ENCODE peak calls at places on chromosomes 5 and 9, in four cellular contexts. One of them, this sample, is unnamed.

GRCh38 chr5:8842906-8843590 is 702.8 kb downstream of the SEMA5A start:
- DNase-seq in WTC11: no peak
- DNase-seq in HepG2: no peak
- DNase-seq in GM12878: no peak
- DNase-seq in this sample: no peak

GRCh38 chr9:81855538-81855937 is 72.7 kb upstream of the SPATA31D4 start:
- DNase-seq in GM12878: no peak
- DNase-seq in HepG2: no peak
- DNase-seq in WTC11: no peak
- DNase-seq in this sample: no peak

GRCh38 chr5:79109527-79110492 is 1.8 kb upstream of the BHMT start:
- DNase-seq in GM12878: no peak
- DNase-seq in HepG2: peak; percentile 28
- DNase-seq in WTC11: peak; percentile 64
- DNase-seq in this sample: peak; percentile 29

GRCh38 chr9:249025-249424 is 34.4 kb downstream of the DOCK8 start:
- DNase-seq in WTC11: no peak
- DNase-seq in HepG2: no peak
- DNase-seq in GM12878: no peak
- DNase-seq in this sample: no peak

GRCh38 chr5:138956801-138957200 is 81.7 kb upstream of the LRRTM2 start:
- DNase-seq in GM12878: no peak
- DNase-seq in HepG2: no peak
- DNase-seq in WTC11: no peak
- DNase-seq in this sample: no peak

GRCh38 chr9:96769989-96770388 is 7.9 kb downstream of the ZNF510 start:
- DNase-seq in HepG2: no peak
- DNase-seq in GM12878: no peak
- DNase-seq in WTC11: no peak
- DNase-seq in this sample: no peak

GRCh38 chr9:101915479-101915878 is 177.0 kb upstream of the GRIN3A start:
- DNase-seq in HepG2: no peak
- DNase-seq in WTC11: no peak
- DNase-seq in GM12878: no peak
- DNase-seq in this sample: no peak

GRCh38 chr5:75034137-75034739 is 18.1 kb downstream of the GCNT4 start:
- DNase-seq in HepG2: no peak
- DNase-seq in WTC11: no peak
- DNase-seq in GM12878: no peak
- DNase-seq in this sample: no peak

GRCh38 chr9:131422241-131422792 is 28.4 kb downstream of the PRRC2B start:
- DNase-seq in GM12878: no peak
- DNase-seq in HepG2: no peak
- DNase-seq in WTC11: no peak
- DNase-seq in this sample: no peak

GRCh38 chr9:136566899-136567298 is 21.1 kb upstream of the NOTCH1 start:
- DNase-seq in HepG2: no peak
- DNase-seq in GM12878: no peak
- DNase-seq in WTC11: no peak
- DNase-seq in this sample: no peak

GRCh38 chr9:111961575-111961974 is 65.0 kb downstream of the UGCG start:
- DNase-seq in GM12878: no peak
- DNase-seq in HepG2: no peak
- DNase-seq in WTC11: no peak
- DNase-seq in this sample: peak; percentile 19

GRCh38 chr9:134058716-134059115 is 9.1 kb downstream of the BRD3 start:
- DNase-seq in WTC11: no peak
- DNase-seq in GM12878: no peak
- DNase-seq in HepG2: no peak
- DNase-seq in this sample: no peak

GRCh38 chr5:179699640-179700298 is 1.0 kb downstream of the CANX start:
- DNase-seq in HepG2: peak; percentile 57
- DNase-seq in GM12878: no peak
- DNase-seq in WTC11: no peak
- DNase-seq in this sample: no peak

GRCh38 chr5:180085837-180086236 is 14.3 kb upstream of the RNF130 start:
- DNase-seq in HepG2: no peak
- DNase-seq in GM12878: no peak
- DNase-seq in WTC11: no peak
- DNase-seq in this sample: no peak

GRCh38 chr5:135119497-135119896 is 85.5 kb upstream of the PITX1 start:
- DNase-seq in GM12878: no peak
- DNase-seq in WTC11: no peak
- DNase-seq in HepG2: no peak
- DNase-seq in this sample: no peak

GRCh38 chr5:81187885-81188284 is 45.2 kb upstream of the CKMT2 start:
- DNase-seq in HepG2: no peak
- DNase-seq in WTC11: no peak
- DNase-seq in GM12878: no peak
- DNase-seq in this sample: no peak

GRCh38 chr9:95605826-95606555 is 89.2 kb upstream of the PTCH1 start:
- DNase-seq in HepG2: no peak
- DNase-seq in GM12878: no peak
- DNase-seq in WTC11: no peak
- DNase-seq in this sample: no peak

GRCh38 chr9:36729902-36730301 is 157.2 kb downstream of the MELK start:
- DNase-seq in GM12878: no peak
- DNase-seq in HepG2: no peak
- DNase-seq in WTC11: no peak
- DNase-seq in this sample: no peak
- TF ChIP-seq MAX in GM12878: no peak
- TF ChIP-seq MAX in HepG2: no peak
- TF ChIP-seq MAX in WTC11: no peak
- TF ChIP-seq MAX in this sample: no peak

GRCh38 chr9:72465602-72466001 is 55.8 kb upstream of the TMC1 start:
- DNase-seq in WTC11: no peak
- DNase-seq in HepG2: no peak
- DNase-seq in GM12878: no peak
- DNase-seq in this sample: no peak
- TF ChIP-seq SP1 in WTC11: no peak
- TF ChIP-seq SP1 in HepG2: no peak
- TF ChIP-seq SP1 in GM12878: no peak
- TF ChIP-seq SP1 in this sample: no peak

GRCh38 chr5:140569197-140569596 is 4.6 kb downstream of the SLC35A4 start:
- DNase-seq in WTC11: no peak
- DNase-seq in HepG2: no peak
- DNase-seq in GM12878: no peak
- DNase-seq in this sample: no peak
- TF ChIP-seq MAX in WTC11: no peak
- TF ChIP-seq MAX in HepG2: no peak
- TF ChIP-seq MAX in GM12878: no peak
- TF ChIP-seq MAX in this sample: no peak

GRCh38 chr9:90128587-90129190 is 513.9 kb downstream of the DIRAS2 start:
- DNase-seq in WTC11: no peak
- DNase-seq in GM12878: no peak
- DNase-seq in HepG2: no peak
- DNase-seq in this sample: no peak

GRCh38 chr9:90129446-90129845 is 513.2 kb downstream of the DIRAS2 start:
- DNase-seq in WTC11: no peak
- DNase-seq in GM12878: no peak
- DNase-seq in HepG2: no peak
- DNase-seq in this sample: no peak

GRCh38 chr9:90127923-90128322 is 514.7 kb downstream of the DIRAS2 start:
- DNase-seq in HepG2: no peak
- DNase-seq in WTC11: no peak
- DNase-seq in GM12878: no peak
- DNase-seq in this sample: no peak

DNA sequence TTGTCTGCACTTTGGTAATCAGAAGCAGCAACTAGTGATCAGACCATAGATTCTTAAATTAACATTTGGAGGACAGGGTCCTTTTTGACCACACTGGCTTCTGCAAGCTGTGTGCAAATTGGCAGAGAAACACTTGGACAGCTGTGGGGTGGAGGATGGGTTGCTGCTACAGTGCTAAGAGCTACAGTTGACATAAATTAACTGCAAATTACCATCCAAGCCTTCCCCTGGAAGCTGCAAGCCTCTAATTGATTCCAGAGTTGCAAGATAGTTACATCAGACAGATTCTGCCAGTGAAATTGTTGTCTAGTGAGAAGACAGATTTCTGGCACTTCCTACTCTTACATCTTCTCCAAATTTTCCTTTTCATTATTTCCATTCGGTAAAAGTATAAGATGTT is 517.7 kb downstream of the DIRAS2 start:
- DNase-seq in WTC11: no peak
- DNase-seq in GM12878: no peak
- DNase-seq in HepG2: no peak
- DNase-seq in this sample: no peak
- TF ChIP-seq SP1 in WTC11: no peak
- TF ChIP-seq SP1 in GM12878: no peak
- TF ChIP-seq SP1 in HepG2: no peak
- TF ChIP-seq SP1 in this sample: no peak

GRCh38 chr5:59609501-59610265 is 283.8 kb downstream of the PDE4D start:
- DNase-seq in WTC11: no peak
- DNase-seq in HepG2: no peak
- DNase-seq in GM12878: no peak
- DNase-seq in this sample: no peak

GRCh38 chr5:59604111-59604510 is 289.4 kb downstream of the PDE4D start:
- DNase-seq in HepG2: no peak
- DNase-seq in GM12878: no peak
- DNase-seq in WTC11: no peak
- DNase-seq in this sample: no peak

GRCh38 chr5:59607126-59607807 is 286.3 kb downstream of the PDE4D start:
- DNase-seq in WTC11: no peak
- DNase-seq in HepG2: no peak
- DNase-seq in GM12878: no peak
- DNase-seq in this sample: no peak

GRCh38 chr5:59608745-59609144 is 284.8 kb downstream of the PDE4D start:
- DNase-seq in HepG2: no peak
- DNase-seq in WTC11: no peak
- DNase-seq in GM12878: no peak
- DNase-seq in this sample: no peak
- TF ChIP-seq MAX in HepG2: no peak
- TF ChIP-seq MAX in WTC11: no peak
- TF ChIP-seq MAX in GM12878: no peak
- TF ChIP-seq MAX in this sample: no peak

GRCh38 chr5:56155992-56156584 is 77.0 kb downstream of the ANKRD55 start:
- DNase-seq in WTC11: no peak
- DNase-seq in HepG2: no peak
- DNase-seq in GM12878: no peak
- DNase-seq in this sample: no peak
- TF ChIP-seq SP1 in WTC11: no peak
- TF ChIP-seq SP1 in HepG2: no peak
- TF ChIP-seq SP1 in GM12878: no peak
- TF ChIP-seq SP1 in this sample: no peak